ENCODE peak calls at places on chromosomes 16 and 17, in seven cellular contexts. P is C1 segment of cervical spinal cord; W is AG10803; I is activated T-helper 9 cell treated with anti-CD3 and anti-CD28 coated beads, Interleukin-2, amount 50 U/mL, for 16 hours; H is naive B cell; G is GM23338; V is GOT3. J is an unnamed sample.

GRCh38 chr17:79402275-79402674 is 208.6 kb downstream of the RBFOX3 start:
- DNase-seq in P (no peak), W (no peak), I (no peak), H (no peak), G (no peak), V (no peak), J (no peak)

GRCh38 chr16:88378836-88379693 is 3.7 kb upstream of the ZNF469 start:
- DNase-seq in P (no peak), W (no peak), I (no peak), H (no peak), G (no peak), V (no peak), J (no peak)

GRCh38 chr16:79190542-79190941 is 410.0 kb downstream of the MAF start:
- DNase-seq in P (no peak), W (no peak), I (no peak), H (no peak), G (no peak), V (no peak), J (no peak)

GRCh38 chr17:17767096-17767470 is 69.7 kb downstream of the SREBF1 start:
- DNase-seq in P (no peak), W (peak; percentile 61), I (no peak), H (no peak), G (no peak), V (no peak), J (no peak)

GRCh38 chr16:12529582-12529981 is 274.1 kb downstream of the CPPED1 start:
- DNase-seq in P (no peak), W (no peak), I (no peak), H (no peak), G (no peak), V (no peak), J (no peak)

GRCh38 chr16:84976644-84977400 is 34.5 kb downstream of the ZDHHC7 start:
- DNase-seq in P (no peak), W (no peak), I (no peak), H (no peak), G (no peak), V (no peak), J (no peak)

GRCh38 chr16:65421596-65421995 is 299.7 kb upstream of the CDH11 start:
- DNase-seq in P (no peak), W (no peak), I (no peak), H (no peak), G (no peak), V (no peak), J (no peak)

GRCh38 chr17:57468932-57469775 is 212.8 kb downstream of the MSI2 start:
- DNase-seq in P (no peak), W (no peak), I (no peak), H (no peak), G (no peak), V (no peak), J (no peak)

GRCh38 chr16:51157698-51158097 is 6.6 kb upstream of the SALL1 start:
- DNase-seq in P (no peak), W (no peak), I (no peak), H (no peak), G (no peak), V (no peak), J (no peak)

GRCh38 chr17:77439382-77440013 is 298.7 kb downstream of the SEC14L1 start:
- DNase-seq in P (no peak), W (peak; percentile 71), I (no peak), H (no peak), G (no peak), V (no peak), J (no peak)

GRCh38 chr17:45372325-45372869 is 55.6 kb upstream of the MAP3K14 start:
- DNase-seq in P (no peak), W (peak; percentile 16), I (no peak), H (no peak), G (no peak), V (no peak), J (no peak)

GRCh38 chr17:83053779-83054451 is 25.5 kb upstream of the METRNL start:
- DNase-seq in P (no peak), W (no peak), I (no peak), H (peak; percentile 29), G (no peak), V (no peak), J (no peak)

GRCh38 chr16:74462361-74462760 is 41.1 kb upstream of the CLEC18B start:
- DNase-seq in P (no peak), W (no peak), I (no peak), H (no peak), G (no peak), V (no peak), J (no peak)

GRCh38 chr17:27464431-27464830 is 8.2 kb downstream of the KSR1 start:
- DNase-seq in P (no peak), W (no peak), I (no peak), H (no peak), G (no peak), V (no peak), J (no peak)

GRCh38 chr16:31365131-31365865 is 10.3 kb downstream of the ITGAX start:
- DNase-seq in P (no peak), W (no peak), I (no peak), H (no peak), G (no peak), V (no peak), J (no peak)

GRCh38 chr17:60145006-60145935 is 4.5 kb upstream of the CA4 start:
- DNase-seq in P (no peak), W (no peak), I (no peak), H (no peak), G (peak; percentile 37), V (no peak), J (no peak)

GRCh38 chr17:13518271-13519000 is 83.3 kb downstream of the HS3ST3A1 start:
- DNase-seq in P (no peak), W (peak; percentile 88), I (no peak), H (no peak), G (no peak), V (no peak), J (no peak)

GRCh38 chr16:23557779-23558330 is 328 bp downstream of the UBFD1 start:
- DNase-seq in P (peak; percentile 41), W (peak; percentile 42), I (no peak), H (no peak), G (peak; percentile 38), V (peak; percentile 51), J (peak; percentile 67)

GRCh38 chr17:74441537-74441936 is 9.6 kb downstream of the GPRC5C start:
- DNase-seq in P (no peak), W (no peak), I (no peak), H (no peak), G (no peak), V (no peak), J (no peak)

GRCh38 chr16:546909-547770 is 13.1 kb upstream of the PRR35 start:
- DNase-seq in P (no peak), W (peak; percentile 58), I (peak; percentile 32), H (no peak), G (peak; percentile 71), V (no peak), J (peak; percentile 75)

GRCh38 chr16:28260193-28260592 is 32.1 kb upstream of the SBK1 start:
- DNase-seq in P (no peak), W (no peak), I (no peak), H (no peak), G (no peak), V (no peak), J (no peak)

GRCh38 chr16:1832831-1833454 is 5.9 kb downstream of the FAHD1 start:
- DNase-seq in P (no peak), W (no peak), I (no peak), H (no peak), G (no peak), V (no peak), J (peak; percentile 97)

GRCh38 chr16:4962716-4963115 is 4.6 kb downstream of the SEC14L5 start:
- DNase-seq in P (no peak), W (no peak), I (no peak), H (no peak), G (no peak), V (no peak), J (no peak)

GRCh38 chr17:77735341-77736206 is 222.9 kb upstream of the TNRC6C start:
- DNase-seq in P (no peak), W (no peak), I (no peak), H (no peak), G (no peak), V (no peak), J (peak; percentile 87)

GRCh38 chr17:19445105-19445504 is 34.1 kb downstream of the RNF112 start:
- DNase-seq in P (no peak), W (no peak), I (no peak), H (no peak), G (no peak), V (no peak), J (no peak)

GRCh38 chr16:23371368-23371767 is 69.3 kb downstream of the SCNN1B start:
- DNase-seq in P (no peak), W (no peak), I (no peak), H (no peak), G (peak; percentile 27), V (no peak), J (no peak)

GRCh38 chr17:80478487-80479245 is 2.3 kb upstream of the NPTX1 start:
- DNase-seq in P (no peak), W (no peak), I (no peak), H (no peak), G (peak; percentile 78), V (no peak), J (no peak)